ENCODE peak calls at places on chromosomes 12 and 14, in four cellular contexts. L is upper lobe of right lung, W is SJSA1, O is uterus. U is an unnamed sample. For H3K27me3, the result is how much of the 10 kb centered on the place peaks cover.

GRCh38 chr12:50753232-50753769 is 10.6 kb upstream of the ATF1 start:
- DNase-seq in L (no peak), W (no peak), O (no peak), U (no peak)

GRCh38 chr14:100688598-100689499 is 37.8 kb upstream of the DLK1 start:
- DNase-seq in L (no peak), W (peak), O (no peak), U (peak)

GRCh38 chr12:3365416-3366385 is 125.3 kb upstream of the PRMT8 start:
- DNase-seq in L (no peak), W (no peak), O (no peak), U (no peak)

GRCh38 chr12:16586350-16587109 is 19.4 kb downstream of the LMO3 start:
- DNase-seq in L (no peak), W (no peak), O (peak), U (no peak)

GRCh38 chr14:37583358-37584210 is 11.5 kb downstream of the FOXA1 start:
- DNase-seq in L (peak), W (no peak), O (no peak), U (no peak)

GRCh38 chr12:91920276-91920675 is 225.4 kb downstream of the BTG1 start:
- DNase-seq in L (no peak), W (no peak), O (no peak), U (no peak)

GRCh38 chr14:51860164-51860835 is at the start of gene GNG2:
- DNase-seq in L (peak), W (peak), O (peak), U (peak)

GRCh38 chr12:11555743-11556625 is 93.5 kb upstream of the ETV6 start:
- DNase-seq in L (no peak), W (peak), O (no peak), U (no peak)

GRCh38 chr12:4024701-4025419 is 151.7 kb upstream of the PARP11 start:
- DNase-seq in L (no peak), W (no peak), O (no peak), U (no peak)

GRCh38 chr12:89756638-89757321 is 48.1 kb upstream of the ATP2B1 start:
- DNase-seq in L (no peak), W (peak), O (no peak), U (peak)

GRCh38 chr14:55807536-55807935 is 227.5 kb downstream of the KTN1 start:
- DNase-seq in L (no peak), W (no peak), O (no peak), U (no peak)

GRCh38 chr14:68941820-68942219 is 37.3 kb downstream of the ACTN1 start:
- DNase-seq in L (no peak), W (peak), O (peak), U (peak)

GRCh38 chr14:75821828-75822521 is 159.8 kb downstream of the TGFB3 start:
- DNase-seq in L (no peak), W (no peak), O (no peak), U (no peak)

GRCh38 chr12:26205946-26206345 is 10.6 kb downstream of the SSPN start:
- DNase-seq in L (no peak), W (peak), O (no peak), U (no peak)

GRCh38 chr12:63276537-63277365 is 125.8 kb upstream of the AVPR1A start:
- DNase-seq in L (no peak), W (peak), O (no peak), U (no peak)

GRCh38 chr12:131261906-131262305 is 308.2 kb downstream of the ADGRD1 start:
- DNase-seq in L (no peak), W (no peak), O (no peak), U (no peak)

GRCh38 chr14:69913686-69914085 is 34.5 kb downstream of the SMOC1 start:
- DNase-seq in L (no peak), W (no peak), O (no peak), U (no peak)

GRCh38 chr12:93569301-93569655 is 3.2 kb upstream of the SOCS2 start:
- DNase-seq in L (no peak), W (no peak), O (no peak), U (no peak)

GRCh38 chr12:201361-201760 is 12.6 kb downstream of the SLC6A12 start:
- DNase-seq in L (no peak), W (no peak), O (no peak), U (no peak)

DNA sequence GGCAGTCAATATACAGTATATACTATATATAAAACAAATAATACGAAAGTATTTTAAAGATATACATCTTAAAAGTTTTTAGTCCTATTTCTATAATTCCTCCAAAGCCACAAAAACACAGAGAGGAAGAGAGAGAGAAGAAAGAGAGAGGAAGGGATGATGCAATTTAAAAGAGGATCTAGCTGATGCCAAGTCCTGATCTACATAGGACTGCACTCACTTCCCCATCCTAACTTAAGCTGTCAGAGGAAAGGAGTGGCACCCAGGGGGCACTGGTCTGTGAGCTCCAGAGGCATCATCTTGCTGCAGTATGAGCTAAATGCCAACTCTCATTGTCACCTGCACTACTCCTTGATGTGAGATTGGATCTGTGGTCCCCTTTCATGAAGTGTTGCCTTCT is 95.8 kb downstream of the C12orf42 start:
- DNase-seq in L (no peak), W (no peak), O (no peak), U (no peak)
- H3K4me3 ChIP-seq in L (no peak), W (no peak), O (no peak), U (no peak)

DNA sequence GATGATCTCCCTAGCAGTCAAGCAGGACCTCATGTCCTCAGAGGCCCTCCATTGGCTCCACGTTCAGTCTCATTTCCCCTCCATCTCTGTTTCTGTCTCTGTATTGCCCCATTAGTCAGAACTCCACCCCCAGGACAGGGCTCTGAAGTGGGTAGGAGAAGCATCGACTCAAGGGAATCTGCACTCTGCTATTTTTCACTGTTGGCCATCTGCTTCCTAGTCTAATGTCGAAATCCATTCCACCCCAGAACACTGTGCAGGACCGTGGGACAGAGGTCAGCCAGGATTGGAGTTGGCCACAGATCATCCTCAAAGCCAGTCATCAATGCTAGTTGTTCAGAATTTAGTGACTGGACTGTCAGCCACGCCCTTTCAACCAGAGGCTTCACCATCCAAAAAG is 10.1 kb downstream of the KRT77 start:
- DNase-seq in L (no peak), W (peak), O (no peak), U (no peak)
- H3K27me3 ChIP-seq in L (under half), W (half or more), O (under half), U (under half)

GRCh38 chr12:106084048-106084671 is 54.6 kb downstream of the NUAK1 start:
- DNase-seq in L (no peak), W (peak), O (no peak), U (peak)
- H3K4me3 ChIP-seq in L (no peak), W (peak), O (no peak), U (no peak)

GRCh38 chr12:47612953-47613352 is 92.9 kb downstream of the RPAP3 start:
- DNase-seq in L (no peak), W (no peak), O (no peak), U (no peak)
- H3K27me3 ChIP-seq in L (under half), W (under half), O (under half), U (under half)

U was measured in kidney epithelial cell.